ENCODE peak calls at places on chromosome 20, in eight cellular contexts. X is dorsolateral prefrontal cortex, Y is tibial artery, M is heart left ventricle, C is stomach, R is IMR-90, I is thoracic aorta, P is GM23338. N is an unnamed sample.
A peak's percentile ranks its signal among the peaks of the same experiment; 100 is the strongest.

GRCh38 chr20:24134284-24134683 is 145.7 kb upstream of the GGTLC1 start:
- DNase-seq in X (no peak), Y (no peak), M (no peak), C (no peak), R (no peak), I (no peak), P (peak; percentile 26), N (no peak)

GRCh38 chr20:32527052-32527446 is 58.1 kb downstream of the NOL4L start:
- DNase-seq in X (no peak), Y (no peak), M (no peak), C (no peak), R (no peak), I (no peak), P (no peak), N (no peak)

GRCh38 chr20:4519530-4519929 is 202.2 kb upstream of the PRND start:
- DNase-seq in X (no peak), Y (no peak), M (no peak), C (no peak), R (no peak), I (no peak), P (peak; percentile 78), N (no peak)

GRCh38 chr20:58688838-58689237 is 3.8 kb upstream of the NPEPL1 start:
- DNase-seq in X (no peak), Y (no peak), M (no peak), C (peak; percentile 21), R (peak; percentile 14), I (no peak), P (no peak), N (no peak)

GRCh38 chr20:48703107-48703506 is 124.7 kb downstream of the PREX1 start:
- DNase-seq in X (peak; percentile 70), Y (peak; percentile 38), M (peak; percentile 71), C (peak; percentile 68), R (no peak), I (no peak), P (no peak), N (no peak)

GRCh38 chr20:20450461-20451027 is 82.6 kb downstream of the INSM1 start:
- DNase-seq in X (peak; percentile 83), Y (no peak), M (peak; percentile 47), C (peak; percentile 52), R (no peak), I (no peak), P (no peak), N (no peak)

GRCh38 chr20:44224651-44225050 is 14.1 kb upstream of the OSER1 start:
- DNase-seq in X (no peak), Y (no peak), M (no peak), C (no peak), R (no peak), I (no peak), P (no peak), N (no peak)

GRCh38 chr20:36340593-36340990 is 34.5 kb downstream of the DLGAP4 start:
- DNase-seq in X (no peak), Y (no peak), M (no peak), C (no peak), R (no peak), I (no peak), P (no peak), N (no peak)

GRCh38 chr20:18288748-18289705 is 700 bp downstream of the ZNF133 start:
- DNase-seq in X (no peak), Y (no peak), M (no peak), C (no peak), R (peak; percentile 17), I (no peak), P (peak; percentile 57), N (no peak)

GRCh38 chr20:11697055-11697454 is 220.6 kb upstream of the BTBD3 start:
- DNase-seq in X (no peak), Y (no peak), M (no peak), C (no peak), R (no peak), I (no peak), P (no peak), N (no peak)

GRCh38 chr20:59055302-59055701 is 12.7 kb upstream of the PRELID3B start:
- DNase-seq in X (no peak), Y (no peak), M (no peak), C (no peak), R (peak; percentile 37), I (no peak), P (no peak), N (no peak)

GRCh38 chr20:53399131-53399530 is 194.5 kb downstream of the ZNF217 start:
- DNase-seq in X (no peak), Y (no peak), M (no peak), C (no peak), R (no peak), I (no peak), P (no peak), N (no peak)

GRCh38 chr20:37903317-37904007 is 535 bp downstream of the VSTM2L start:
- DNase-seq in X (no peak), Y (no peak), M (no peak), C (no peak), R (no peak), I (no peak), P (peak; percentile 29), N (no peak)

GRCh38 chr20:52859156-52859887 is 112.8 kb upstream of the TSHZ2 start:
- DNase-seq in X (no peak), Y (no peak), M (peak; percentile 41), C (peak; percentile 27), R (no peak), I (no peak), P (peak; percentile 40), N (no peak)

GRCh38 chr20:15674253-15675145 is 898.7 kb downstream of the KIF16B start:
- DNase-seq in X (no peak), Y (no peak), M (no peak), C (no peak), R (no peak), I (no peak), P (no peak), N (no peak)

GRCh38 chr20:36806049-36806448 is 32.5 kb upstream of the DSN1 start:
- DNase-seq in X (no peak), Y (no peak), M (no peak), C (no peak), R (no peak), I (no peak), P (no peak), N (no peak)

GRCh38 chr20:64003970-64004725 is 23.2 kb downstream of the PRPF6 start:
- DNase-seq in X (no peak), Y (no peak), M (no peak), C (no peak), R (no peak), I (no peak), P (no peak), N (no peak)

GRCh38 chr20:43096471-43096870 is 93.2 kb downstream of the PTPRT start:
- DNase-seq in X (peak; percentile 72), Y (no peak), M (no peak), C (no peak), R (no peak), I (no peak), P (no peak), N (no peak)

GRCh38 chr20:38460040-38460623 is 12.5 kb upstream of the RALGAPB start:
- DNase-seq in X (no peak), Y (no peak), M (no peak), C (no peak), R (peak; percentile 81), I (no peak), P (no peak), N (no peak)

GRCh38 chr20:48805286-48805685 is 22.5 kb downstream of the PREX1 start:
- DNase-seq in X (no peak), Y (no peak), M (no peak), C (no peak), R (no peak), I (no peak), P (no peak), N (no peak)

GRCh38 chr20:61478094-61478493 is 226.0 kb downstream of the CDH4 start:
- DNase-seq in X (no peak), Y (no peak), M (no peak), C (no peak), R (no peak), I (no peak), P (no peak), N (no peak)

GRCh38 chr20:5222919-5223634 is 93.7 kb downstream of the PROKR2 start:
- DNase-seq in X (peak; percentile 81), Y (no peak), M (peak; percentile 52), C (peak; percentile 58), R (peak; percentile 69), I (no peak), P (peak; percentile 88), N (peak; percentile 29)

GRCh38 chr20:46694484-46694883 is 5.2 kb upstream of the TP53RK start:
- DNase-seq in X (no peak), Y (no peak), M (no peak), C (no peak), R (peak; percentile 43), I (no peak), P (no peak), N (no peak)

DNA sequence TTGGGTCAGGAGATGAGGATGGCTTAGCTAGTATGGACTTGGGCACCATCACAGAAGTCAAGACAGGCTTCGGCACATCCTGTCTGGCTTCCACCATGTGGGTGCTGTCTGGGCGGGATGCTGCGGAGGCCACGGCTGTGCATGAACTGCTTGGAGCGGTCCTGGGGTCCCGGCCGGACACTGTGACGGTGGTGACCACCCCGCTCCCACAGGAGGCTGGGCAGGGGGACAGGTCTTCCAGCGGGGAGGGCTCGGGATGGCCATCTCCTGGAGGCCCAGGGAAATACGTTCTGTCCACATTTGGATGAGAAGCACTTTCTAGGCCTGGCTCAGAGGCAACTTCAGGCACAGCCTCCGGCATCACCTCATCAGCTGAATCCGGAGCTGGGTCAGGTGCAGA is 32.1 kb upstream of the TCFL5 start:
- DNase-seq in X (no peak), Y (no peak), M (no peak), C (no peak), R (no peak), I (no peak), P (no peak), N (no peak)
- TF ChIP-seq CTCF in X (no peak), Y (no peak), M (no peak), C (no peak), R (peak; percentile 7), I (no peak), P (peak; percentile 13), N (no peak)

DNA sequence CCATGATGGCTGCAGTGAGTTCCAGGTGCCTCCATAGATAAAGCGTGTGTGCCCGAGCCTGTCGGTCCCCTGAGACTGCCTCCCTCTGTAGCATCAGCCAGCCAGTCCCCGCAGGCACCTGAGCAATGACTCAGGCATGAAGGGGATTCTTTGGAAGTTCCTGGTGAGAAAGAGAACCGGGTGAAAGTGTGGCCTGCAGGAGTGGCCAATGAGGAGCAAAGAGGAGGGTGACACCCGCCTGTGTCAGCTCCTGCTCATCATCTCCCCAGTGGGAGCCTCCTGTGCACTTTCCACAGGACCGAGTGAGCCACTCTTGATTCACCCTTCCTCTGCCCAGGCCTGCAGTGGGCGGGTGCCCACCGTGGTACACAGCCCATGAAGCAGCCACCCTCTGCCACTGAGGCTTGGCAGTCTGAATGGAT is 71.2 kb upstream of the PTPN1 start:
- DNase-seq in X (no peak), Y (no peak), M (no peak), C (no peak), R (peak; percentile 91), I (no peak), P (no peak), N (no peak)
- H3K27ac ChIP-seq in X (no peak overlapping the region), Y (no peak overlapping the region), M (no peak overlapping the region), C (no peak overlapping the region), R (peak overlapping the region; percentile 4), I (no peak overlapping the region), P (no peak overlapping the region), N (no peak overlapping the region)

GRCh38 chr20:828987-829386 is 4.5 kb upstream of the FAM110A start:
- DNase-seq in X (no peak), Y (no peak), M (no peak), C (no peak), R (no peak), I (no peak), P (no peak), N (no peak)
- H3K4me3 ChIP-seq in X (no peak overlapping the region), Y (no peak overlapping the region), M (no peak overlapping the region), C (no peak overlapping the region), R (no peak overlapping the region), I (no peak overlapping the region), P (no peak overlapping the region), N (no peak overlapping the region)

GRCh38 chr20:8361008-8361652 is 229.1 kb downstream of the PLCB1 start:
- DNase-seq in X (no peak), Y (no peak), M (no peak), C (no peak), R (peak; percentile 58), I (no peak), P (no peak), N (no peak)
- TF ChIP-seq CTCF in X (no peak), Y (no peak), M (no peak), C (no peak), R (no peak), I (no peak), P (peak; percentile 7), N (no peak)

N was measured in CD8-positive, alpha-beta T cell.